ENCODE peak calls at places on chromosomes 13 and 19, in ten cellular contexts. One of them, this sample, is unnamed.

GRCh38 chr19:1300744-1301490 is 15.2 kb downstream of the EFNA2 start:
- DNase-seq in fibroblast of mammary gland: no peak
- DNase-seq in AG04449: no peak
- DNase-seq in activated CD4-positive, alpha-beta T cell treated with anti-CD3 and anti-CD28 coated beads for 1 hour: no peak
- DNase-seq in fibroblast of villous mesenchyme: no peak
- DNase-seq in SHP77: no peak
- DNase-seq in cardiac muscle cell: no peak
- DNase-seq in tibial nerve: no peak
- DNase-seq in progenitor cell of endocrine pancreas: no peak
- DNase-seq in GM03348: no peak
- DNase-seq in this sample: no peak

GRCh38 chr13:31433201-31433600 is 233.4 kb downstream of the B3GLCT start:
- DNase-seq in progenitor cell of endocrine pancreas: no peak
- DNase-seq in fibroblast of mammary gland: peak; percentile 51
- DNase-seq in fibroblast of villous mesenchyme: no peak
- DNase-seq in GM03348: peak; percentile 39
- DNase-seq in tibial nerve: no peak
- DNase-seq in cardiac muscle cell: no peak
- DNase-seq in AG04449: no peak
- DNase-seq in SHP77: no peak
- DNase-seq in activated CD4-positive, alpha-beta T cell treated with anti-CD3 and anti-CD28 coated beads for 1 hour: no peak
- DNase-seq in this sample: no peak

GRCh38 chr13:54484166-54484565 is 1455.6 kb downstream of the OLFM4 start:
- DNase-seq in AG04449: no peak
- DNase-seq in fibroblast of villous mesenchyme: no peak
- DNase-seq in progenitor cell of endocrine pancreas: no peak
- DNase-seq in GM03348: no peak
- DNase-seq in activated CD4-positive, alpha-beta T cell treated with anti-CD3 and anti-CD28 coated beads for 1 hour: no peak
- DNase-seq in SHP77: no peak
- DNase-seq in fibroblast of mammary gland: no peak
- DNase-seq in cardiac muscle cell: no peak
- DNase-seq in tibial nerve: no peak
- DNase-seq in this sample: no peak

GRCh38 chr19:33373701-33374405 is at the start of gene CEBPG:
- DNase-seq in tibial nerve: no peak
- DNase-seq in SHP77: peak; percentile 40
- DNase-seq in AG04449: no peak
- DNase-seq in cardiac muscle cell: peak; percentile 73
- DNase-seq in progenitor cell of endocrine pancreas: peak; percentile 69
- DNase-seq in fibroblast of mammary gland: peak; percentile 30
- DNase-seq in fibroblast of villous mesenchyme: peak; percentile 71
- DNase-seq in activated CD4-positive, alpha-beta T cell treated with anti-CD3 and anti-CD28 coated beads for 1 hour: no peak
- DNase-seq in GM03348: peak; percentile 91
- DNase-seq in this sample: peak; percentile 78

GRCh38 chr13:101231751-101232428 is 184.4 kb downstream of the NALCN start:
- DNase-seq in tibial nerve: no peak
- DNase-seq in progenitor cell of endocrine pancreas: no peak
- DNase-seq in activated CD4-positive, alpha-beta T cell treated with anti-CD3 and anti-CD28 coated beads for 1 hour: no peak
- DNase-seq in AG04449: no peak
- DNase-seq in fibroblast of villous mesenchyme: no peak
- DNase-seq in SHP77: no peak
- DNase-seq in cardiac muscle cell: no peak
- DNase-seq in GM03348: peak; percentile 38
- DNase-seq in fibroblast of mammary gland: peak; percentile 68
- DNase-seq in this sample: no peak

GRCh38 chr19:7916137-7916907 is 1.7 kb downstream of the TGFBR3L start:
- DNase-seq in fibroblast of mammary gland: no peak
- DNase-seq in cardiac muscle cell: no peak
- DNase-seq in tibial nerve: no peak
- DNase-seq in GM03348: peak; percentile 56
- DNase-seq in fibroblast of villous mesenchyme: peak; percentile 11
- DNase-seq in progenitor cell of endocrine pancreas: no peak
- DNase-seq in activated CD4-positive, alpha-beta T cell treated with anti-CD3 and anti-CD28 coated beads for 1 hour: no peak
- DNase-seq in SHP77: peak; percentile 34
- DNase-seq in AG04449: no peak
- DNase-seq in this sample: peak; percentile 83

GRCh38 chr13:44972956-44973581 is 16.2 kb downstream of the NUFIP1 start:
- DNase-seq in AG04449: no peak
- DNase-seq in fibroblast of mammary gland: peak; percentile 50
- DNase-seq in cardiac muscle cell: peak; percentile 58
- DNase-seq in SHP77: peak; percentile 15
- DNase-seq in tibial nerve: no peak
- DNase-seq in activated CD4-positive, alpha-beta T cell treated with anti-CD3 and anti-CD28 coated beads for 1 hour: no peak
- DNase-seq in fibroblast of villous mesenchyme: peak; percentile 47
- DNase-seq in GM03348: peak; percentile 52
- DNase-seq in progenitor cell of endocrine pancreas: no peak
- DNase-seq in this sample: no peak

GRCh38 chr13:108305655-108306054 is 36.1 kb downstream of the TNFSF13B start:
- DNase-seq in activated CD4-positive, alpha-beta T cell treated with anti-CD3 and anti-CD28 coated beads for 1 hour: no peak
- DNase-seq in SHP77: no peak
- DNase-seq in cardiac muscle cell: no peak
- DNase-seq in fibroblast of villous mesenchyme: no peak
- DNase-seq in GM03348: no peak
- DNase-seq in tibial nerve: no peak
- DNase-seq in AG04449: no peak
- DNase-seq in fibroblast of mammary gland: no peak
- DNase-seq in progenitor cell of endocrine pancreas: no peak
- DNase-seq in this sample: no peak

GRCh38 chr19:18233224-18233825 is 7.1 kb upstream of the PDE4C start:
- DNase-seq in GM03348: peak; percentile 79
- DNase-seq in SHP77: peak; percentile 44
- DNase-seq in activated CD4-positive, alpha-beta T cell treated with anti-CD3 and anti-CD28 coated beads for 1 hour: peak; percentile 16
- DNase-seq in fibroblast of mammary gland: peak; percentile 25
- DNase-seq in fibroblast of villous mesenchyme: peak; percentile 57
- DNase-seq in progenitor cell of endocrine pancreas: peak; percentile 84
- DNase-seq in AG04449: no peak
- DNase-seq in cardiac muscle cell: peak; percentile 57
- DNase-seq in tibial nerve: no peak
- DNase-seq in this sample: peak; percentile 51

GRCh38 chr19:1133471-1133929 is 29.7 kb downstream of the GPX4 start:
- DNase-seq in GM03348: peak; percentile 50
- DNase-seq in AG04449: no peak
- DNase-seq in activated CD4-positive, alpha-beta T cell treated with anti-CD3 and anti-CD28 coated beads for 1 hour: peak; percentile 54
- DNase-seq in fibroblast of mammary gland: peak; percentile 28
- DNase-seq in cardiac muscle cell: peak; percentile 26
- DNase-seq in progenitor cell of endocrine pancreas: no peak
- DNase-seq in tibial nerve: no peak
- DNase-seq in fibroblast of villous mesenchyme: peak; percentile 56
- DNase-seq in SHP77: peak; percentile 21
- DNase-seq in this sample: peak; percentile 90

GRCh38 chr19:7772752-7773291 is 9.8 kb downstream of the CLEC4M start:
- DNase-seq in GM03348: no peak
- DNase-seq in activated CD4-positive, alpha-beta T cell treated with anti-CD3 and anti-CD28 coated beads for 1 hour: no peak
- DNase-seq in fibroblast of mammary gland: peak; percentile 10
- DNase-seq in tibial nerve: no peak
- DNase-seq in progenitor cell of endocrine pancreas: no peak
- DNase-seq in cardiac muscle cell: peak; percentile 80
- DNase-seq in fibroblast of villous mesenchyme: peak; percentile 38
- DNase-seq in AG04449: no peak
- DNase-seq in SHP77: no peak
- DNase-seq in this sample: peak; percentile 51

GRCh38 chr19:19201697-19202630 is 1.2 kb downstream of the NR2C2AP start:
- DNase-seq in fibroblast of villous mesenchyme: no peak
- DNase-seq in progenitor cell of endocrine pancreas: no peak
- DNase-seq in AG04449: no peak
- DNase-seq in tibial nerve: no peak
- DNase-seq in fibroblast of mammary gland: no peak
- DNase-seq in GM03348: no peak
- DNase-seq in cardiac muscle cell: no peak
- DNase-seq in activated CD4-positive, alpha-beta T cell treated with anti-CD3 and anti-CD28 coated beads for 1 hour: no peak
- DNase-seq in SHP77: no peak
- DNase-seq in this sample: no peak

GRCh38 chr13:80755925-80756324 is 415.0 kb upstream of the SPRY2 start:
- DNase-seq in cardiac muscle cell: no peak
- DNase-seq in tibial nerve: no peak
- DNase-seq in GM03348: no peak
- DNase-seq in fibroblast of mammary gland: no peak
- DNase-seq in SHP77: no peak
- DNase-seq in AG04449: no peak
- DNase-seq in fibroblast of villous mesenchyme: no peak
- DNase-seq in activated CD4-positive, alpha-beta T cell treated with anti-CD3 and anti-CD28 coated beads for 1 hour: no peak
- DNase-seq in progenitor cell of endocrine pancreas: no peak
- DNase-seq in this sample: no peak

GRCh38 chr19:35045667-35046300 is 4.3 kb downstream of the HPN start:
- DNase-seq in GM03348: peak; percentile 64
- DNase-seq in cardiac muscle cell: peak; percentile 42
- DNase-seq in progenitor cell of endocrine pancreas: no peak
- DNase-seq in tibial nerve: no peak
- DNase-seq in AG04449: no peak
- DNase-seq in fibroblast of villous mesenchyme: no peak
- DNase-seq in activated CD4-positive, alpha-beta T cell treated with anti-CD3 and anti-CD28 coated beads for 1 hour: no peak
- DNase-seq in fibroblast of mammary gland: no peak
- DNase-seq in SHP77: peak; percentile 37
- DNase-seq in this sample: peak; percentile 36

GRCh38 chr19:8611890-8612806 is 1.6 kb upstream of the ADAMTS10 start:
- DNase-seq in activated CD4-positive, alpha-beta T cell treated with anti-CD3 and anti-CD28 coated beads for 1 hour: no peak
- DNase-seq in SHP77: no peak
- DNase-seq in GM03348: peak; percentile 86
- DNase-seq in progenitor cell of endocrine pancreas: no peak
- DNase-seq in tibial nerve: peak; percentile 28
- DNase-seq in fibroblast of mammary gland: peak; percentile 78
- DNase-seq in AG04449: no peak
- DNase-seq in cardiac muscle cell: peak; percentile 78
- DNase-seq in fibroblast of villous mesenchyme: peak; percentile 48
- DNase-seq in this sample: no peak

GRCh38 chr19:40229484-40229883 is 3.0 kb upstream of the CCNP start:
- DNase-seq in tibial nerve: no peak
- DNase-seq in activated CD4-positive, alpha-beta T cell treated with anti-CD3 and anti-CD28 coated beads for 1 hour: no peak
- DNase-seq in fibroblast of mammary gland: peak; percentile 68
- DNase-seq in cardiac muscle cell: no peak
- DNase-seq in AG04449: no peak
- DNase-seq in progenitor cell of endocrine pancreas: no peak
- DNase-seq in SHP77: no peak
- DNase-seq in GM03348: peak; percentile 38
- DNase-seq in fibroblast of villous mesenchyme: no peak
- DNase-seq in this sample: no peak

GRCh38 chr19:57812201-57812600 is 2.5 kb downstream of the ZNF552 start:
- DNase-seq in fibroblast of villous mesenchyme: no peak
- DNase-seq in progenitor cell of endocrine pancreas: no peak
- DNase-seq in cardiac muscle cell: peak; percentile 21
- DNase-seq in activated CD4-positive, alpha-beta T cell treated with anti-CD3 and anti-CD28 coated beads for 1 hour: no peak
- DNase-seq in tibial nerve: no peak
- DNase-seq in fibroblast of mammary gland: no peak
- DNase-seq in AG04449: no peak
- DNase-seq in SHP77: no peak
- DNase-seq in GM03348: no peak
- DNase-seq in this sample: peak; percentile 12

GRCh38 chr19:27966390-27966816 is 1246.5 kb downstream of the UQCRFS1 start:
- DNase-seq in cardiac muscle cell: peak; percentile 34
- DNase-seq in progenitor cell of endocrine pancreas: no peak
- DNase-seq in tibial nerve: no peak
- DNase-seq in fibroblast of mammary gland: peak; percentile 27
- DNase-seq in SHP77: no peak
- DNase-seq in fibroblast of villous mesenchyme: peak; percentile 8
- DNase-seq in GM03348: peak; percentile 26
- DNase-seq in AG04449: no peak
- DNase-seq in activated CD4-positive, alpha-beta T cell treated with anti-CD3 and anti-CD28 coated beads for 1 hour: no peak
- DNase-seq in this sample: no peak

GRCh38 chr13:42968906-42969305 is 23.1 kb downstream of the EPSTI1 start:
- DNase-seq in tibial nerve: no peak
- DNase-seq in fibroblast of mammary gland: no peak
- DNase-seq in progenitor cell of endocrine pancreas: peak; percentile 37
- DNase-seq in SHP77: no peak
- DNase-seq in activated CD4-positive, alpha-beta T cell treated with anti-CD3 and anti-CD28 coated beads for 1 hour: no peak
- DNase-seq in fibroblast of villous mesenchyme: no peak
- DNase-seq in cardiac muscle cell: no peak
- DNase-seq in GM03348: no peak
- DNase-seq in AG04449: no peak
- DNase-seq in this sample: no peak

GRCh38 chr19:13110099-13110610 is 6.4 kb downstream of the TRMT1 start:
- DNase-seq in SHP77: no peak
- DNase-seq in progenitor cell of endocrine pancreas: no peak
- DNase-seq in fibroblast of mammary gland: no peak
- DNase-seq in fibroblast of villous mesenchyme: no peak
- DNase-seq in cardiac muscle cell: no peak
- DNase-seq in AG04449: no peak
- DNase-seq in activated CD4-positive, alpha-beta T cell treated with anti-CD3 and anti-CD28 coated beads for 1 hour: no peak
- DNase-seq in tibial nerve: no peak
- DNase-seq in GM03348: no peak
- DNase-seq in this sample: no peak

GRCh38 chr13:66469745-66470144 is 760.4 kb downstream of the PCDH9 start:
- DNase-seq in GM03348: no peak
- DNase-seq in progenitor cell of endocrine pancreas: no peak
- DNase-seq in activated CD4-positive, alpha-beta T cell treated with anti-CD3 and anti-CD28 coated beads for 1 hour: no peak
- DNase-seq in tibial nerve: no peak
- DNase-seq in fibroblast of mammary gland: no peak
- DNase-seq in AG04449: no peak
- DNase-seq in fibroblast of villous mesenchyme: no peak
- DNase-seq in cardiac muscle cell: no peak
- DNase-seq in SHP77: no peak
- DNase-seq in this sample: no peak

GRCh38 chr13:103210348-103210747 is 144.1 kb upstream of the SLC10A2 start:
- DNase-seq in tibial nerve: no peak
- DNase-seq in fibroblast of mammary gland: no peak
- DNase-seq in progenitor cell of endocrine pancreas: no peak
- DNase-seq in AG04449: no peak
- DNase-seq in SHP77: no peak
- DNase-seq in activated CD4-positive, alpha-beta T cell treated with anti-CD3 and anti-CD28 coated beads for 1 hour: no peak
- DNase-seq in GM03348: no peak
- DNase-seq in fibroblast of villous mesenchyme: no peak
- DNase-seq in cardiac muscle cell: no peak
- DNase-seq in this sample: no peak

GRCh38 chr13:99417151-99417820 is 84.0 kb upstream of the TM9SF2 start:
- DNase-seq in tibial nerve: no peak
- DNase-seq in fibroblast of mammary gland: no peak
- DNase-seq in cardiac muscle cell: no peak
- DNase-seq in progenitor cell of endocrine pancreas: no peak
- DNase-seq in SHP77: no peak
- DNase-seq in fibroblast of villous mesenchyme: no peak
- DNase-seq in GM03348: no peak
- DNase-seq in AG04449: no peak
- DNase-seq in activated CD4-positive, alpha-beta T cell treated with anti-CD3 and anti-CD28 coated beads for 1 hour: no peak
- DNase-seq in this sample: no peak

GRCh38 chr19:15616627-15617270 is 1.7 kb downstream of the CYP4F8 start:
- DNase-seq in cardiac muscle cell: no peak
- DNase-seq in SHP77: no peak
- DNase-seq in progenitor cell of endocrine pancreas: no peak
- DNase-seq in fibroblast of villous mesenchyme: no peak
- DNase-seq in AG04449: no peak
- DNase-seq in tibial nerve: no peak
- DNase-seq in activated CD4-positive, alpha-beta T cell treated with anti-CD3 and anti-CD28 coated beads for 1 hour: no peak
- DNase-seq in fibroblast of mammary gland: no peak
- DNase-seq in GM03348: no peak
- DNase-seq in this sample: no peak

GRCh38 chr19:4014541-4015491 is 7.3 kb downstream of the PIAS4 start:
- DNase-seq in fibroblast of villous mesenchyme: no peak
- DNase-seq in tibial nerve: no peak
- DNase-seq in fibroblast of mammary gland: no peak
- DNase-seq in cardiac muscle cell: no peak
- DNase-seq in GM03348: no peak
- DNase-seq in progenitor cell of endocrine pancreas: no peak
- DNase-seq in SHP77: no peak
- DNase-seq in activated CD4-positive, alpha-beta T cell treated with anti-CD3 and anti-CD28 coated beads for 1 hour: no peak
- DNase-seq in AG04449: no peak
- DNase-seq in this sample: peak; percentile 41

GRCh38 chr13:113930711-113931637 is 42.9 kb downstream of the C13orf46 start:
- DNase-seq in activated CD4-positive, alpha-beta T cell treated with anti-CD3 and anti-CD28 coated beads for 1 hour: no peak
- DNase-seq in fibroblast of villous mesenchyme: no peak
- DNase-seq in progenitor cell of endocrine pancreas: no peak
- DNase-seq in SHP77: no peak
- DNase-seq in fibroblast of mammary gland: no peak
- DNase-seq in cardiac muscle cell: no peak
- DNase-seq in GM03348: no peak
- DNase-seq in tibial nerve: no peak
- DNase-seq in AG04449: no peak
- DNase-seq in this sample: peak; percentile 67

GRCh38 chr19:40721936-40722661 is 5.2 kb downstream of the ITPKC start:
- DNase-seq in fibroblast of mammary gland: peak; percentile 74
- DNase-seq in GM03348: no peak
- DNase-seq in SHP77: no peak
- DNase-seq in progenitor cell of endocrine pancreas: no peak
- DNase-seq in AG04449: no peak
- DNase-seq in cardiac muscle cell: no peak
- DNase-seq in activated CD4-positive, alpha-beta T cell treated with anti-CD3 and anti-CD28 coated beads for 1 hour: no peak
- DNase-seq in fibroblast of villous mesenchyme: peak; percentile 34
- DNase-seq in tibial nerve: no peak
- DNase-seq in this sample: no peak

GRCh38 chr19:16385296-16385695 is 60.7 kb downstream of the KLF2 start:
- DNase-seq in fibroblast of mammary gland: no peak
- DNase-seq in fibroblast of villous mesenchyme: no peak
- DNase-seq in SHP77: no peak
- DNase-seq in activated CD4-positive, alpha-beta T cell treated with anti-CD3 and anti-CD28 coated beads for 1 hour: no peak
- DNase-seq in progenitor cell of endocrine pancreas: no peak
- DNase-seq in AG04449: no peak
- DNase-seq in cardiac muscle cell: no peak
- DNase-seq in tibial nerve: no peak
- DNase-seq in GM03348: no peak
- DNase-seq in this sample: no peak

This sample was measured in activated T-cell treated with anti-CD3 and anti-CD28 coated beads, Interleukin-2, amount 50 U/mL, for 72 hours.